ENCODE peak calls at places on chromosomes 13 and 19, in seven cellular contexts. H is cardiac fibroblast; T is GM19239; C is iPS-NIHi11; Y is hypothalamus; J is lower lobe of right lung; Z is stimulated activated CD4-positive, alpha-beta T cell treated with anti-CD3 and anti-CD28 coated beads, Interleukin-12 subunit alpha, Interleukin-12 subunit beta, amount 100 ng/mL, for 24 hours. R is an unnamed sample.

GRCh38 chr19:50268046-50268445 is 61.1 kb downstream of the KCNC3 start:
- DNase-seq in H (no peak), T (no peak), C (no peak), Y (no peak), J (no peak), Z (no peak), R (no peak)

GRCh38 chr13:51995677-51996551 is 15.3 kb downstream of the ATP7B start:
- DNase-seq in H (peak), T (no peak), C (no peak), Y (no peak), J (no peak), Z (no peak), R (no peak)

GRCh38 chr19:43457809-43458208 is 7.6 kb downstream of the LYPD3 start:
- DNase-seq in H (no peak), T (no peak), C (no peak), Y (no peak), J (no peak), Z (no peak), R (no peak)

GRCh38 chr13:113816925-113817859 is 46.7 kb downstream of the GAS6 start:
- DNase-seq in H (peak), T (peak), C (peak), Y (peak), J (peak), Z (peak), R (peak)

GRCh38 chr13:49539746-49540145 is 44.0 kb downstream of the PHF11 start:
- DNase-seq in H (no peak), T (no peak), C (no peak), Y (no peak), J (no peak), Z (no peak), R (no peak)

GRCh38 chr13:38636106-38636505 is 50.8 kb upstream of the FREM2 start:
- DNase-seq in H (no peak), T (no peak), C (no peak), Y (no peak), J (no peak), Z (no peak), R (no peak)

GRCh38 chr19:39398297-39398864 is 7.2 kb downstream of the MED29 start:
- DNase-seq in H (peak), T (no peak), C (no peak), Y (peak), J (peak), Z (no peak), R (peak)

GRCh38 chr13:81223784-81224501 is 883.0 kb upstream of the SPRY2 start:
- DNase-seq in H (no peak), T (no peak), C (no peak), Y (no peak), J (no peak), Z (no peak), R (peak)

GRCh38 chr13:28347456-28348371 is 147.2 kb downstream of the FLT1 start:
- DNase-seq in H (no peak), T (no peak), C (no peak), Y (no peak), J (no peak), Z (no peak), R (no peak)

GRCh38 chr19:29528946-29529645 is 3.3 kb downstream of the VSTM2B start:
- DNase-seq in H (no peak), T (no peak), C (no peak), Y (no peak), J (no peak), Z (no peak), R (no peak)

GRCh38 chr13:97254809-97255208 is 32.7 kb downstream of the MBNL2 start:
- DNase-seq in H (no peak), T (no peak), C (no peak), Y (no peak), J (no peak), Z (no peak), R (no peak)

GRCh38 chr13:78193853-78194252 is 275.2 kb upstream of the EDNRB start:
- DNase-seq in H (no peak), T (no peak), C (no peak), Y (no peak), J (no peak), Z (no peak), R (no peak)

GRCh38 chr19:8242212-8242821 is 33.1 kb downstream of the CERS4 start:
- DNase-seq in H (no peak), T (no peak), C (no peak), Y (no peak), J (no peak), Z (no peak), R (no peak)

GRCh38 chr19:10654610-10655456 is 687 bp downstream of the ILF3 start:
- DNase-seq in H (peak), T (peak), C (peak), Y (peak), J (peak), Z (peak), R (peak)

GRCh38 chr13:112900691-112901091 is 68.3 kb upstream of the MCF2L start:
- DNase-seq in H (no peak), T (no peak), C (no peak), Y (no peak), J (no peak), Z (no peak), R (peak)

GRCh38 chr13:112722433-112723250 is 32.8 kb downstream of the ATP11A start:
- DNase-seq in H (peak), T (no peak), C (peak), Y (no peak), J (peak), Z (no peak), R (peak)

GRCh38 chr13:110634558-110634957 is 19.2 kb downstream of the NAXD start:
- DNase-seq in H (peak), T (no peak), C (no peak), Y (no peak), J (peak), Z (no peak), R (no peak)

GRCh38 chr13:83731113-83731512 is 151.2 kb downstream of the SLITRK1 start:
- DNase-seq in H (no peak), T (no peak), C (no peak), Y (no peak), J (no peak), Z (no peak), R (no peak)

GRCh38 chr19:38095411-38096308 is 128.4 kb downstream of the DPF1 start:
- DNase-seq in H (peak), T (peak), C (peak), Y (peak), J (peak), Z (peak), R (peak)

GRCh38 chr13:78603240-78603947 is at the start of gene POU4F1:
- DNase-seq in H (no peak), T (peak), C (peak), Y (peak), J (peak), Z (peak), R (peak)

R was measured in Caco-2.